ENCODE peak calls at places on chromosomes 12 and 14, in nine cellular contexts. T, L, I, F, E, B, X, U and Q are unnamed samples.

GRCh38 chr14:39267592-39268112 is 33.9 kb downstream of the MIA2 start:
- DNase-seq in U (no peak), T (no peak), E (no peak), I (no peak), F (no peak), L (peak; percentile 37), X (no peak), B (peak; percentile 12), Q (no peak)

GRCh38 chr14:65167072-65167645 is 64.8 kb upstream of the MAX start:
- DNase-seq in X (no peak), T (no peak), I (no peak), B (no peak), E (no peak), L (no peak), F (no peak), U (no peak), Q (no peak)

GRCh38 chr14:55448146-55448614 is 7.8 kb upstream of the TBPL2 start:
- DNase-seq in T (no peak), X (no peak), F (peak; percentile 92), B (peak; percentile 97), L (peak; percentile 100), I (no peak), U (no peak), E (peak; percentile 73), Q (no peak)

GRCh38 chr12:40034712-40035111 is 71.2 kb downstream of the SLC2A13 start:
- DNase-seq in E (no peak), B (no peak), T (no peak), F (no peak), I (no peak), U (no peak), L (no peak), X (no peak), Q (no peak)

GRCh38 chr12:62799126-62799736 is 135.7 kb downstream of the PPM1H start:
- DNase-seq in U (peak; percentile 97), E (peak; percentile 48), T (no peak), I (no peak), L (peak; percentile 87), X (peak; percentile 81), B (peak; percentile 38), F (peak; percentile 84), Q (no peak)

GRCh38 chr12:67634167-67634793 is 14.3 kb upstream of the DYRK2 start:
- DNase-seq in X (no peak), L (no peak), I (no peak), E (no peak), U (no peak), F (no peak), B (no peak), T (no peak), Q (no peak)

GRCh38 chr12:49959570-49960473 is 1.9 kb upstream of the AQP5 start:
- DNase-seq in U (peak; percentile 86), T (no peak), X (peak; percentile 61), I (no peak), L (peak; percentile 80), E (no peak), F (peak; percentile 83), B (no peak), Q (no peak)

GRCh38 chr14:58865520-58866281 is 227.9 kb downstream of the DACT1 start:
- DNase-seq in F (peak; percentile 88), X (no peak), B (no peak), L (no peak), E (no peak), I (no peak), U (no peak), T (no peak), Q (no peak)

GRCh38 chr12:118354903-118355302 is 17.8 kb downstream of the TAOK3 start:
- DNase-seq in E (no peak), T (no peak), U (no peak), I (no peak), B (no peak), X (no peak), L (no peak), F (no peak), Q (no peak)

GRCh38 chr12:66688836-66689439 is 10.1 kb upstream of the GRIP1 start:
- DNase-seq in F (peak; percentile 32), I (no peak), B (peak; percentile 23), T (peak; percentile 13), X (peak; percentile 82), U (peak; percentile 94), E (no peak), L (peak; percentile 82), Q (no peak)

GRCh38 chr12:46798056-46798455 is 27.7 kb downstream of the SLC38A4 start:
- DNase-seq in E (no peak), L (no peak), T (no peak), U (no peak), X (no peak), I (no peak), B (no peak), F (no peak), Q (no peak)
- TF ChIP-seq CTCF in E (no peak), L (no peak), T (no peak), U (no peak), X (no peak), I (no peak), B (no peak), F (no peak), Q (no peak)

DNA sequence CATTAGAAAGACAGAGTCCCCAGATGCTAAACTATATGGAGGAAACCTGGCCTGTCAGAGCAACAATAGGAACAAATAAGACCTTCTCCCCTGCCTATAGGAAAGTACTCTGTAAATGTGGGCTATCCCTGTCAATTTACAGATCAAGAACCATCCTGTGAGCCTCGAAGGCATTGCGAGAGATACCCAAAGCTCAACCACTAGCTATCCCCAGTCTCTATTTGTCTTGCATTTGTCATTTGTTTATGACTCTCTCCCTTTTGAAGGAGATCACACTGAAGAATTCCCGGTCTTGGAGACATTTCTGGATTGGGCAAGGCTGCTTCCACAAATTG is 42.7 kb upstream of the DHRS4 start:
- DNase-seq in L (no peak), T (no peak), U (no peak), F (no peak), X (no peak), B (no peak), E (no peak), I (no peak), Q (no peak)
- TF ChIP-seq CTCF in L (no peak), T (no peak), U (no peak), F (no peak), X (no peak), B (peak; percentile 24), E (no peak), I (no peak), Q (peak; percentile 17)

GRCh38 chr12:54935235-54935951 is 49.2 kb downstream of the TESPA1 start:
- DNase-seq in X (no peak), U (no peak), B (peak; percentile 89), F (peak; percentile 91), L (peak; percentile 94), I (no peak), E (peak; percentile 40), T (no peak), Q (no peak)
- TF ChIP-seq CTCF in X (no peak), U (no peak), B (no peak), F (no peak), L (peak; percentile 35), I (peak; percentile 26), E (no peak), T (no peak), Q (no peak)

GRCh38 chr14:101737414-101738367 is 23.8 kb upstream of the PPP2R5C start:
- DNase-seq in E (no peak), B (no peak), F (no peak), X (no peak), I (no peak), L (no peak), T (no peak), U (no peak), Q (no peak)
- TF ChIP-seq CTCF in E (no peak), B (peak; percentile 50), F (no peak), X (no peak), I (no peak), L (peak; percentile 31), T (no peak), U (peak; percentile 14), Q (no peak)